ENCODE peak calls at places on chromosomes 4 and X, in four cellular contexts. B is posterior cingulate gyrus; G is activated T-cell treated with anti-CD3 and anti-CD28 coated beads, Interleukin-2, amount 50 U/mL, for 72 hours; T is kidney tubule cell. O is an unnamed sample.

GRCh38 chr4:136634121-136634520 is 898.2 kb downstream of the PCDH18 start:
- DNase-seq in B (no peak), G (no peak), T (no peak), O (no peak)

GRCh38 chrX:371907-372306 is 14.8 kb downstream of the PPP2R3B start:
- DNase-seq in B (no peak), G (no peak), T (no peak), O (no peak)

GRCh38 chrX:9737363-9737762 is 28.3 kb downstream of the GPR143 start:
- DNase-seq in B (no peak), G (no peak), T (no peak), O (no peak)

GRCh38 chr4:7876096-7876993 is 63.3 kb downstream of the AFAP1 start:
- DNase-seq in B (no peak), G (peak; percentile 19), T (peak; percentile 34), O (no peak)

GRCh38 chrX:26927419-26927818 is 535.7 kb downstream of the PPP4R3C start:
- DNase-seq in B (no peak), G (no peak), T (no peak), O (no peak)

GRCh38 chr4:167168611-167169010 is 65.7 kb downstream of the SPOCK3 start:
- DNase-seq in B (no peak), G (no peak), T (no peak), O (no peak)

GRCh38 chr4:140183270-140183669 is 29.3 kb upstream of the MAML3 start:
- DNase-seq in B (no peak), G (no peak), T (no peak), O (no peak)

GRCh38 chrX:138866643-138867042 is 155.1 kb upstream of the FGF13 start:
- DNase-seq in B (no peak), G (no peak), T (no peak), O (no peak)

GRCh38 chr4:5511791-5512190 is 196.6 kb downstream of the EVC2 start:
- DNase-seq in B (no peak), G (no peak), T (no peak), O (no peak)

GRCh38 chr4:180810581-180810980 is 1432.6 kb upstream of the TENM3 start:
- DNase-seq in B (no peak), G (no peak), T (no peak), O (no peak)

O was measured in HCT116.